ENCODE peak calls at places on chromosomes 5 and 9, in six cellular contexts. V is psoas muscle, X is right lobe of liver, D is breast epithelium, C is heart right ventricle, S is BJ. T is an unnamed sample. For H3K36me3, the result is how much of the 10 kb centered on the place peaks cover.

GRCh38 chr9:133607976-133608375 is 1.2 kb downstream of the FAM163B start:
- DNase-seq in V (no peak), X (no peak), D (no peak), C (no peak), S (no peak), T (no peak)

GRCh38 chr5:127313847-127314473 is 23.4 kb downstream of the MEGF10 start:
- DNase-seq in V (peak), X (peak), D (peak), C (peak), S (no peak), T (no peak)

GRCh38 chr5:93995126-93995621 is 253.8 kb upstream of the POU5F2 start:
- DNase-seq in V (no peak), X (no peak), D (no peak), C (no peak), S (peak), T (no peak)

GRCh38 chr9:137254624-137255447 is at the start of gene NELFB:
- DNase-seq in V (peak), X (peak), D (peak), C (peak), S (no peak), T (no peak)

GRCh38 chr5:144368556-144368955 is 197.9 kb downstream of the KCTD16 start:
- DNase-seq in V (no peak), X (no peak), D (no peak), C (no peak), S (no peak), T (peak)

GRCh38 chr5:126377444-126377843 is 45.8 kb upstream of the GRAMD2B start:
- DNase-seq in V (no peak), X (no peak), D (no peak), C (no peak), S (no peak), T (no peak)

GRCh38 chr5:36027066-36027465 is 35.9 kb upstream of the UGT3A1 start:
- DNase-seq in V (no peak), X (no peak), D (no peak), C (no peak), S (no peak), T (no peak)

GRCh38 chr9:37950561-37950960 is 46.6 kb upstream of the SLC25A51 start:
- DNase-seq in V (no peak), X (no peak), D (no peak), C (no peak), S (no peak), T (no peak)

GRCh38 chr5:154776167-154776566 is 21.0 kb downstream of the LARP1 start:
- DNase-seq in V (no peak), X (no peak), D (no peak), C (no peak), S (no peak), T (no peak)

GRCh38 chr5:178590141-178590923 is at the start of gene COL23A1:
- DNase-seq in V (peak), X (peak), D (no peak), C (peak), S (no peak), T (no peak)

GRCh38 chr5:151892393-151892792 is 32.3 kb downstream of the GLRA1 start:
- DNase-seq in V (no peak), X (no peak), D (no peak), C (no peak), S (no peak), T (no peak)

GRCh38 chr9:98922721-98923435 is 20.8 kb upstream of the COL15A1 start:
- DNase-seq in V (no peak), X (no peak), D (no peak), C (no peak), S (no peak), T (no peak)

GRCh38 chr5:94928891-94929290 is 310.4 kb downstream of the SLF1 start:
- DNase-seq in V (no peak), X (no peak), D (no peak), C (no peak), S (no peak), T (no peak)

GRCh38 chr9:130893250-130894101 is 3.1 kb downstream of the QRFP start:
- DNase-seq in V (peak), X (peak), D (no peak), C (peak), S (no peak), T (no peak)

GRCh38 chr5:82684153-82684552 is 393.0 kb downstream of the TMEM167A start:
- DNase-seq in V (peak), X (no peak), D (no peak), C (no peak), S (no peak), T (no peak)

GRCh38 chr5:5953641-5954040 is 424.7 kb downstream of the MED10 start:
- DNase-seq in V (no peak), X (no peak), D (no peak), C (no peak), S (no peak), T (no peak)

GRCh38 chr5:541888-542692 is 17.8 kb upstream of the SLC9A3 start:
- DNase-seq in V (peak), X (peak), D (no peak), C (peak), S (no peak), T (no peak)

GRCh38 chr9:96856363-96857286 is 2.3 kb upstream of the ZNF782 start:
- DNase-seq in V (peak), X (peak), D (no peak), C (peak), S (no peak), T (no peak)

GRCh38 chr5:94481059-94481458 is 137.3 kb downstream of the KIAA0825 start:
- DNase-seq in V (no peak), X (no peak), D (no peak), C (no peak), S (no peak), T (no peak)

GRCh38 chr9:23153058-23153457 is 673.0 kb downstream of the ELAVL2 start:
- DNase-seq in V (no peak), X (no peak), D (no peak), C (no peak), S (no peak), T (no peak)
- TF ChIP-seq CTCF in V (no peak), X (no peak), D (no peak), C (no peak), S (no peak), T (no peak)

GRCh38 chr9:88593537-88594185 is 58.7 kb downstream of the NXNL2 start:
- DNase-seq in V (no peak), X (no peak), D (no peak), C (no peak), S (no peak), T (no peak)

GRCh38 chr9:88587182-88587581 is 52.2 kb downstream of the NXNL2 start:
- DNase-seq in V (no peak), X (no peak), D (no peak), C (no peak), S (no peak), T (no peak)

GRCh38 chr9:88589656-88590055 is 54.7 kb downstream of the NXNL2 start:
- DNase-seq in V (no peak), X (no peak), D (no peak), C (no peak), S (no peak), T (no peak)

GRCh38 chr9:88587885-88588628 is 53.1 kb downstream of the NXNL2 start:
- DNase-seq in V (no peak), X (no peak), D (no peak), C (no peak), S (no peak), T (no peak)

GRCh38 chr9:88590558-88591146 is 55.7 kb downstream of the NXNL2 start:
- DNase-seq in V (no peak), X (no peak), D (no peak), C (no peak), S (no peak), T (no peak)
- H3K4me3 ChIP-seq in V (no peak), X (no peak), D (no peak), C (no peak), S (no peak), T (no peak)

GRCh38 chr5:135709998-135710670 is 124.3 kb upstream of the SLC25A48 start:
- DNase-seq in V (no peak), X (no peak), D (no peak), C (no peak), S (no peak), T (no peak)

GRCh38 chr5:135715267-135716050 is 119.0 kb upstream of the SLC25A48 start:
- DNase-seq in V (no peak), X (no peak), D (no peak), C (no peak), S (no peak), T (no peak)

GRCh38 chr5:135718151-135718550 is 116.3 kb upstream of the SLC25A48 start:
- DNase-seq in V (no peak), X (no peak), D (no peak), C (no peak), S (no peak), T (peak)

GRCh38 chr5:135713516-135713915 is 120.9 kb upstream of the SLC25A48 start:
- DNase-seq in V (no peak), X (no peak), D (no peak), C (no peak), S (no peak), T (no peak)

DNA sequence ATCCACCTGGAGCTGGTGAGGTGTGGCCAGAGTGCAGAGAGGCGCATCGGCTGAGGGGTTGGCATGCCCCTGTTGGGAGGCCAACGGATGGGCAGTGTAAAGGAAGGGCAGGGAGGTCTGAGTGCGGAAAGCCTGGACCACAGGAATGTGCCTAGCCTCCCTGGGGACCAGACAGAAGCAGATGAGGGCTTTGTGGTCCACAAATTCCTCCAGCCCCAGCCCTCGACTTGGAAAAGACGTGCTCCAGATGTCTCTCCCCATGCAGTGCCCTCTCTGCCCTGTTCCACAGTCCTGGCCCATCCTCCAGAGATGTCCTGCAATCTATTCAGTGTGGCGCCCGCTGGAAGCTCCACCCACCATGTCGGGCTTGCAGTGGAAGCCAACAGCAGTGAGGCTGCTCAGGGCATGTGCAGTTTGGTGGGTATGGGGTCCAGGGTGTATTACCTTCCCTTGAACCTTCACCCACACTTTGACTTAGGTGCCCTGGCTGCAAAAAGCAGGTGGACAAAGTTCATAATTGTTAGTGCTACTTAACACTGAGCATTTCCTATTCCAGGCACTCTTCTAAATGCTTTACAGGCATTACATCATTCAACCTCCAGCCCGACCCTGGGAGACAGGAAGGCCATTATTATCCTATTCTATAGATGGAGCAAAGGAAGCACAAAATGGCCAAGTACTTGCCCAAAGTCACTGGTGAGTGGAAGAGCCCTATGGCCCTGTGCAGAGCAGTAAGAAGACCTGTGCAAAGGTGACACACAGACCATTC is 120.2 kb upstream of the SLC25A48 start:
- DNase-seq in V (no peak), X (no peak), D (no peak), C (no peak), S (no peak), T (no peak)
- H3K36me3 ChIP-seq in V (under half), X (under half), D (under half), C (under half), S (under half), T (under half)

DNA sequence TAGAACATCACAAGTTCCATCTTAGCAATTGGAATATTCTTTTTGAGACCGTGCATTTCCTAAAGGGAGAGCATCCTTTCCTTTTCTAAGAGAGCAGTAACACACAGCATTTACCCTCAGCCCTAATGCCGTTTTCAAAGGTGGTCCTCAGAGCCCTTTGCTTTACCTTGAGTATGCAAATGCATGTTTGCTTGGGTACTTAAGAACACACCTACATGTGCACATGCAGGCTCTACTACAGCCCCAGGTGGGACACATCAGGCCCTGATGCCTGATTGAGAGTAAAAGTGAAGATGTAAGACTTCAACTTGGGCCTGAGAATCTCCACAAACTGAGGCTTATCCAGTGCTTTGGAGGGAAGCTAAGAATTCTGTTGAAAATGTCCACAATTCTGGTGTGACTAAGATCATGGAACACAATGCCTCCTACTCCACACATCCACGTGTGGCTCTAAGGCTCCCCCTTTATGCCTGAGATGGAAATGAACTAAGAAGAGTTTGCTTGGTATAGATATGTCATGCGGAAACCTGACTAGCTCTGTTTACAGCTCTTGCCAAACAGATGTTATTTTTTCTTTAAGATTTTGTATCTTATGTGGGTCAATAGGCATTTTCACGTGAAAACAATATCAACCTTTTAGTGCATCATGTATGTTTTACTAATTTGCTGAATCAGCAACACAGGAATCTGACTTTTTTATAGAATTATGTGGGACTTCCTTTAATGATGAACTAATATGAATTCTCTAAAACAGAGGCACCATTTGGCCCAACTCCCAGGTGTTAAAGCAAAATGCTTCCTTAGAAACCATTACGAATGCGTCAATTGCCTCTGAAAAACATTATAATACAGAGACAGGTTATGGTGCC is 48.9 kb upstream of the SLC2A8 start:
- DNase-seq in V (no peak), X (no peak), D (no peak), C (no peak), S (no peak), T (peak)
- TF ChIP-seq CTCF in V (peak), X (peak), D (peak), C (peak), S (peak), T (peak)

GRCh38 chr5:21834863-21835262 is 1018.3 kb downstream of the CDH12 start:
- DNase-seq in V (no peak), X (no peak), D (no peak), C (no peak), S (no peak), T (no peak)
- H3K4me3 ChIP-seq in V (no peak), X (no peak), D (no peak), C (no peak), S (no peak), T (no peak)

GRCh38 chr5:134798468-134798867 is 39.9 kb downstream of the DDX46 start:
- DNase-seq in V (no peak), X (no peak), D (no peak), C (no peak), S (no peak), T (no peak)

GRCh38 chr5:134793111-134793510 is 34.5 kb downstream of the DDX46 start:
- DNase-seq in V (no peak), X (no peak), D (no peak), C (no peak), S (no peak), T (no peak)

GRCh38 chr5:134792287-134792686 is 33.7 kb downstream of the DDX46 start:
- DNase-seq in V (no peak), X (no peak), D (no peak), C (no peak), S (no peak), T (no peak)

GRCh38 chr5:134794819-134795218 is 36.2 kb downstream of the DDX46 start:
- DNase-seq in V (no peak), X (no peak), D (no peak), C (no peak), S (no peak), T (no peak)

DNA sequence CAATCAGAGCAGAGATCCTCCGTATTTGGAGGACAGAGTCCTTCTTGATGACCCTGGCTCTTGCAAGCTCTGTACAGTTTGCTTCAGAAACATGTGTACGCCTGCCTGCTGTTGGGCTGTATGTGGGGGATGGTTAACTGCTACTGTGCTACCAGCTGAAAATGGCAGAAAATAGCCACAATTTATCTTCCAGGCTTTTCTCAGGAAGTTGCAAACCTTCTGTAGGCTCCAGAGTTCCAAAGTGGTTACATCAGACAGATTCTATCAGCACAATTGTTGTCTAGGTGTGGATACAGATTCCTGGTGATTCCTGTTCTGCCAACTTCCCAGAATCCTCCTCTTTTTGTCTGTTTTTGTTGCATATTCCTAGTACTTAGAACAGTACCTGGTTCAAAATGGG is 35.6 kb downstream of the DDX46 start:
- DNase-seq in V (no peak), X (no peak), D (no peak), C (no peak), S (no peak), T (no peak)
- H3K36me3 ChIP-seq in V (half or more), X (under half), D (under half), C (under half), S (under half), T (under half)

DNA sequence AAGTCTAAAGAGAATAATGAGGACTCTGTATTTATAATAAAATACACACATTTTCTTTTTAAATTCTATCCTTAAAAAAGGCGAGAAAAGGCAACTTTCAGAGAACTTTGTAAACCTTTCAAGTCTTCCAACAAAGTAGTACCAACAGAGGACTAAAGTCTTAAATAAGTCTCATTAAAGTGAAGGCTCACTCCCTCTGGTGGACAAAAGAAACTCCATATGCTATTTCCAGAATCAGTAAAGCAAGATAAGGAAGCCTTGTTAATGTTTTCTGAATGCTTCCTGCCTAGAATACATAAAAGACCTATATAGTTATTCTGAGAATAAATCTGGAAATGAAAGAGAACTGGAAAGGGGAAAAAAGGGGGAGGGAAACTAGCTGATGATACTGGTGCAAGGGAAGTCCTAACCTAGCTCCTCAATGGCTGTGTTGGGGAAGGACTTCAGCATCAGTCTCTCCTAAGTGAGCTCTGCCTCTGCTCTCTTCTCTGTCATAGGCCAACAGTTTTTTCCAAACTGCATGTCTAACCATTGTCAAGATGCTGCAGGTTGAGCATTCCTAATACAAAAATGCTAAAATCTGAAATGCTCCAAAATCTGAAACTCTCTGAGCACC is 7.2 kb downstream of the HMGCS1 start:
- DNase-seq in V (no peak), X (no peak), D (no peak), C (no peak), S (no peak), T (no peak)
- TF ChIP-seq CTCF in V (peak), X (peak), D (peak), C (peak), S (peak), T (peak)

GRCh38 chr5:168530751-168531150 is 1.6 kb downstream of the FBLL1 start:
- DNase-seq in V (no peak), X (no peak), D (no peak), C (no peak), S (no peak), T (no peak)

GRCh38 chr5:168528521-168529360 is at the start of gene FBLL1:
- DNase-seq in V (no peak), X (peak), D (no peak), C (no peak), S (no peak), T (no peak)

GRCh38 chr5:168531191-168531590 is 2.1 kb downstream of the FBLL1 start:
- DNase-seq in V (no peak), X (no peak), D (no peak), C (no peak), S (no peak), T (no peak)

GRCh38 chr5:168527756-168528295 is 1.3 kb upstream of the FBLL1 start:
- DNase-seq in V (no peak), X (no peak), D (no peak), C (no peak), S (no peak), T (no peak)

DNA sequence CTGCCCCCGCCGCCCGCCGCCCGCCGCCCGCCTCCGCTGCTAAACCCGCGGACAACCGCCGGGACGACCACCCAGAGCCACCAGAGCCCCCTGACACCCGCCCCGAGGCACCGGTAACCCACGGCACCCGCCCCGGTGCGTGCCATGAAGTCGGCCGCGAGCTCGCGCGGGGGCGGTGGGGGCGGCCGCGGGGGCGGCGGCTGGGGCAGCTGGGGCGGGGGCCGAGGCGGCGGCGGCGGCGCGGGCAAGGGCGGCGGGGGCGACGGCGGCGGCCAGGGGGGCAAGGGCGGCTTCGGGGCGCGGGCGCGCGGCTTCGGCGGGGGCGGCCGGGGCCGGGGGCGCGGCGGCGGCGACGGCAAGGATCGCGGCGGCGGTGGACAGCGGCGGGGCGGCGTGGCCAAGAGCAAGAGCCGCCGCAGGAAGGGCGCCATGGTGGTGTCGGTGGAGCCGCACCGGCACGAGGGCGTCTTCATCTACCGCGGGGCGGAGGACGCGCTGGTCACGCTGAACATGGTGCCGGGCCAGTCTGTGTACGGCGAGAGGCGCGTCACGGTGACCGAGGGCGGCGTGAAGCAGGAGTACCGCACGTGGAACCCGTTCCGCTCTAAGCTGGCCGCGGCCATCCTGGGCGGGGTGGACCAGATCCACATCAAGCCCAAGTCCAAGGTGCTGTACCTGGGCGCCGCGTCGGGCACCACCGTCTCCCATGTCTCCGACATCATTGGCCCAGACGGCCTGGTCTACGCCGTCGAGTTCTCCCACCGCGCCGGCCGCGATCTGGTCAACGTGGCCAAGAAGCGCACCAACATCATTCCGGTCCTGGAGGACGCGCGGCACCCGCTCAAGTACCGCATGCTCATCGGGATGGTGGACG is 493 bp downstream of the FBLL1 start:
- DNase-seq in V (no peak), X (no peak), D (no peak), C (no peak), S (no peak), T (no peak)
- H3K4me3 ChIP-seq in V (peak), X (peak), D (peak), C (peak), S (peak), T (peak)

GRCh38 chr5:177140312-177140711 is 6.7 kb downstream of the NSD1 start:
- DNase-seq in V (no peak), X (no peak), D (peak), C (no peak), S (no peak), T (no peak)
- H3K36me3 ChIP-seq in V (half or more), X (under half), D (under half), C (under half), S (under half), T (under half)

T was measured in kidney epithelial cell.